ENCODE peak calls at places on chromosome 13, in eight cellular contexts. B is activated CD4-positive, CD25-positive, alpha-beta regulatory T cell; C is T-helper 17 cell; P is EL; F is KBM-7; R is omental fat pad; S is choroid plexus epithelial cell; Z is stimulated activated CD4-positive, alpha-beta T cell treated with anti-CD3 and anti-CD28 coated beads, Interleukin-12 subunit alpha, Interleukin-12 subunit beta, amount 100 ng/mL, for 4 hours. I is an unnamed sample.

GRCh38 chr13:94595006-94595942 is 678 bp downstream of the TGDS start:
- DNase-seq in C (no peak), R (no peak), P (peak), F (peak), S (peak), Z (peak), B (peak), I (peak)

GRCh38 chr13:30685320-30685859 is 50.0 kb upstream of the ALOX5AP start:
- DNase-seq in S (no peak), C (no peak), R (no peak), F (no peak), B (no peak), P (no peak), Z (no peak), I (no peak)

GRCh38 chr13:114063545-114064515 is 68.6 kb downstream of the RASA3 start:
- DNase-seq in F (no peak), Z (no peak), R (peak), P (peak), S (peak), C (no peak), B (no peak), I (peak)

GRCh38 chr13:32911506-32911905 is 104.7 kb upstream of the KL start:
- DNase-seq in F (peak), C (no peak), R (no peak), P (peak), S (peak), B (no peak), Z (peak), I (peak)

GRCh38 chr13:18991054-18991453 is 190.6 kb downstream of the TUBA3C start:
- DNase-seq in B (no peak), F (no peak), S (no peak), R (no peak), P (no peak), Z (no peak), C (no peak), I (no peak)

GRCh38 chr13:52128714-52129700 is at the start of gene NEK5:
- DNase-seq in F (peak), B (peak), P (peak), R (peak), C (peak), Z (peak), S (peak), I (peak)

GRCh38 chr13:48653074-48654054 is at the start of gene CYSLTR2:
- DNase-seq in C (no peak), F (peak), R (no peak), P (peak), B (no peak), S (peak), Z (no peak), I (peak)

GRCh38 chr13:59924256-59924655 is 239.5 kb downstream of the DIAPH3 start:
- DNase-seq in B (no peak), C (no peak), R (no peak), Z (no peak), S (no peak), F (no peak), P (no peak), I (no peak)

GRCh38 chr13:112150352-112150751 is 83.4 kb downstream of the SOX1 start:
- DNase-seq in S (no peak), R (no peak), C (no peak), F (no peak), P (no peak), B (no peak), Z (no peak), I (no peak)

I was measured in adipocyte.